ENCODE peak calls at places on chromosomes 12 and 14, in six cellular contexts. N is IMR-90, W is H1, Q is trophoblast cell, K is mesenchymal stem cell, G is H9. C is an unnamed sample.

GRCh38 chr12:113040722-113041168 is 15.8 kb upstream of the DTX1 start:
- DNase-seq in Q (peak), N (peak), K (peak), G (no peak), W (no peak), C (no peak)

GRCh38 chr14:59321184-59321952 is 132.9 kb downstream of the DAAM1 start:
- DNase-seq in W (no peak), K (peak), Q (peak), G (no peak), N (peak), C (no peak)

GRCh38 chr12:98572010-98572409 is 21.5 kb upstream of the SLC25A3 start:
- DNase-seq in Q (peak), K (no peak), W (no peak), G (peak), N (no peak), C (no peak)

GRCh38 chr14:26841920-26842741 is 244.3 kb upstream of the NOVA1 start:
- DNase-seq in Q (peak), K (peak), G (no peak), N (peak), W (no peak), C (no peak)

GRCh38 chr12:123073962-123074801 is 76.7 kb downstream of the PITPNM2 start:
- DNase-seq in W (no peak), N (no peak), Q (no peak), K (no peak), G (no peak), C (no peak)

GRCh38 chr12:9869307-9870161 is at the start of gene CLEC2B:
- DNase-seq in G (no peak), Q (peak), N (peak), W (no peak), K (peak), C (no peak)

GRCh38 chr14:96363751-96364336 is 518 bp downstream of the GSKIP start:
- DNase-seq in G (peak), N (peak), K (peak), W (no peak), Q (peak), C (no peak)

GRCh38 chr12:88122666-88123065 is 19.2 kb downstream of the CEP290 start:
- DNase-seq in N (no peak), G (no peak), W (no peak), Q (no peak), K (no peak), C (no peak)

GRCh38 chr14:93994919-93995682 is 2.0 kb upstream of the CCDC197 start:
- DNase-seq in W (no peak), G (no peak), Q (no peak), N (peak), K (peak), C (no peak)

GRCh38 chr12:41333988-41334387 is 145.9 kb downstream of the PDZRN4 start:
- DNase-seq in K (no peak), Q (no peak), N (no peak), G (no peak), W (no peak), C (no peak)

GRCh38 chr14:99816217-99816616 is 23.0 kb downstream of the EML1 start:
- DNase-seq in W (no peak), K (no peak), G (no peak), Q (no peak), N (no peak), C (no peak)
- H4K91ac ChIP-seq in W (no peak), K (no peak), G (no peak), Q (no peak), N (no peak), C (no peak)

GRCh38 chr12:118680361-118680963 is 300.9 kb upstream of the SRRM4 start:
- DNase-seq in Q (no peak), K (no peak), W (no peak), G (peak), N (no peak), C (peak)
- H4K91ac ChIP-seq in Q (no peak), K (no peak), W (peak), G (no peak), N (no peak), C (no peak)

GRCh38 chr12:21429994-21430393 is 7.5 kb upstream of the PYROXD1 start:
- DNase-seq in G (no peak), N (no peak), K (no peak), Q (no peak), W (no peak), C (no peak)
- H4K91ac ChIP-seq in G (no peak), N (no peak), K (no peak), Q (no peak), W (no peak), C (no peak)

GRCh38 chr14:99454246-99454645 is 26.4 kb downstream of the SETD3 start:
- DNase-seq in G (no peak), W (no peak), Q (no peak), K (no peak), N (no peak), C (no peak)

GRCh38 chr14:99451234-99451633 is 29.4 kb downstream of the SETD3 start:
- DNase-seq in W (no peak), G (no peak), K (no peak), N (no peak), Q (no peak), C (no peak)

GRCh38 chr14:99447739-99448138 is 32.9 kb downstream of the SETD3 start:
- DNase-seq in K (no peak), N (no peak), W (no peak), Q (peak), G (no peak), C (no peak)

GRCh38 chr14:99452968-99453367 is 27.7 kb downstream of the SETD3 start:
- DNase-seq in G (no peak), N (no peak), W (no peak), Q (no peak), K (no peak), C (no peak)

DNA sequence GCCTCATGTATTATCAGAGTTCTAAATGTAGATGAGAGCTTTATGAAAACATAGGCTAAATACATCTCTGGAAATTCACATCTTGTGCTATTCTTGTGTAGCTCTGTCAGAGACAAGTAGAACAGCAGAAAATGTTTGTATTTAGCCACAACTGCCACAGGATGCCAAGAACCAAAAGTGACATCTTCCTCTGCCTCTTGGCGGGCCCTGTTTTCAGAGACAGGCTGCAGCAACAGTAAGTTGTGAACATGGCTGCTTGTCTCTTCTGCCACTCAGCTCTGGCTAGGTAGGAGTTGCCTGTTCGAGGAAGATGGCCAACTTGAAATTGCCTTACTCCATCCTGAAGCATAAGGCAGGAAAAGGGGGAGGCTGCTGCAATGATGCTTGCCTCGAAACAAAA is 30.4 kb downstream of the SETD3 start:
- DNase-seq in N (no peak), Q (no peak), G (no peak), K (no peak), W (no peak), C (no peak)
- H4K91ac ChIP-seq in N (no peak), Q (no peak), G (no peak), K (no peak), W (no peak), C (no peak)

DNA sequence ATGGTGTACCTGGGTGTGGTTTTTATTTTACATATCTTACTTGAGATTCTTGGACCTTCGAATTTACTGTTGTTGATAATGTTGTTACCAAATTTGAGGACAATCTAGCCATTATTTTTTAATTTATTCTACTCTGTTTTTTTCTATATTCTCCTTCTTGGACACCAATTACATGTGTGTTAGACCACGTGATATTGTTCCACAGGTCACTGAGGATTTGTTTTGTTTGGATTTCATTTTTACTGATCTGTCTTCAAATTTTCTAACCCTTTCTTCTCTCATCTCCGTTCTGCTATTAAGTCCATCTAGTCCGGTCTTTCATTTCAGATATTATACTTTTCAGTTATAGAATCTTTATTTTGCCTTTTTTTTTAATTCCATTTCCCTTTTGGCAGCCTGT is 204.9 kb upstream of the BCL2L14 start:
- DNase-seq in N (no peak), Q (no peak), G (no peak), K (no peak), W (no peak), C (no peak)
- H4K91ac ChIP-seq in N (no peak), Q (no peak), G (no peak), K (no peak), W (no peak), C (no peak)

C was measured in neuronal stem cell.